ENCODE peak calls at places on chromosomes 2 and 18, in ten cellular contexts. W, G, V, P, N, R, I, K, T and U are unnamed samples.

GRCh38 chr18:36025025-36025424 is 42.3 kb downstream of the RPRD1A start:
- DNase-seq in W (no peak), G (no peak), V (no peak), P (no peak), N (no peak), R (no peak), I (no peak), K (no peak), T (no peak), U (no peak)

GRCh38 chr2:227325824-227326195 is 759 bp downstream of the MFF start:
- DNase-seq in W (peak; percentile 2), G (peak; percentile 19), V (no peak), P (no peak), N (peak; percentile 57), R (no peak), I (no peak), K (no peak), T (peak; percentile 52), U (peak; percentile 29)

GRCh38 chr18:74123200-74123599 is 24.4 kb downstream of the FBXO15 start:
- DNase-seq in W (no peak), G (no peak), V (no peak), P (no peak), N (no peak), R (no peak), I (no peak), K (no peak), T (no peak), U (no peak)

GRCh38 chr2:96631804-96632435 is 6.2 kb downstream of the KANSL3 start:
- DNase-seq in W (no peak), G (no peak), V (no peak), P (no peak), N (peak; percentile 25), R (no peak), I (no peak), K (no peak), T (no peak), U (no peak)

GRCh38 chr18:59022167-59022945 is 117.3 kb upstream of the SEC11C start:
- DNase-seq in W (no peak), G (peak; percentile 42), V (no peak), P (no peak), N (no peak), R (no peak), I (no peak), K (no peak), T (no peak), U (no peak)

GRCh38 chr2:211860224-211860623 is 678.4 kb downstream of the ERBB4 start:
- DNase-seq in W (no peak), G (no peak), V (no peak), P (no peak), N (no peak), R (no peak), I (no peak), K (no peak), T (no peak), U (no peak)

GRCh38 chr2:16554184-16554583 is 111.5 kb downstream of the CYRIA start:
- DNase-seq in W (no peak), G (no peak), V (no peak), P (no peak), N (no peak), R (no peak), I (no peak), K (no peak), T (no peak), U (no peak)

GRCh38 chr2:19021100-19021476 is 337.3 kb downstream of the OSR1 start:
- DNase-seq in W (no peak), G (no peak), V (no peak), P (no peak), N (peak; percentile 89), R (no peak), I (no peak), K (no peak), T (no peak), U (no peak)

GRCh38 chr2:893311-893710 is 57.3 kb upstream of the SNTG2 start:
- DNase-seq in W (no peak), G (no peak), V (no peak), P (no peak), N (no peak), R (no peak), I (no peak), K (no peak), T (no peak), U (peak; percentile 70)

GRCh38 chr2:37489536-37489935 is 145.1 kb downstream of the QPCT start:
- DNase-seq in W (no peak), G (no peak), V (no peak), P (no peak), N (no peak), R (no peak), I (no peak), K (no peak), T (no peak), U (no peak)

GRCh38 chr2:138948070-138948539 is 167.9 kb upstream of the NXPH2 start:
- DNase-seq in W (no peak), G (no peak), V (no peak), P (no peak), N (peak; percentile 99), R (no peak), I (no peak), K (no peak), T (no peak), U (no peak)

GRCh38 chr2:70331012-70331411 is 29.1 kb upstream of the FAM136A start:
- DNase-seq in W (no peak), G (no peak), V (no peak), P (no peak), N (no peak), R (no peak), I (no peak), K (no peak), T (no peak), U (no peak)

GRCh38 chr18:59067873-59068272 is 71.8 kb upstream of the SEC11C start:
- DNase-seq in W (no peak), G (no peak), V (no peak), P (no peak), N (peak; percentile 19), R (no peak), I (no peak), K (no peak), T (peak; percentile 51), U (peak; percentile 56)

GRCh38 chr2:56444339-56444738 is 260.5 kb downstream of the CCDC85A start:
- DNase-seq in W (peak; percentile 44), G (no peak), V (no peak), P (no peak), N (no peak), R (no peak), I (no peak), K (no peak), T (no peak), U (no peak)

GRCh38 chr2:130826821-130827501 is 9.8 kb upstream of the ARHGEF4 start:
- DNase-seq in W (no peak), G (no peak), V (no peak), P (no peak), N (no peak), R (no peak), I (no peak), K (no peak), T (no peak), U (no peak)

GRCh38 chr2:46364797-46365457 is 67.7 kb downstream of the EPAS1 start:
- DNase-seq in W (peak; percentile 50), G (no peak), V (no peak), P (peak; percentile 41), N (peak; percentile 75), R (no peak), I (peak; percentile 19), K (peak; percentile 31), T (peak; percentile 42), U (peak; percentile 54)

GRCh38 chr2:132593171-132593570 is 76.8 kb downstream of the LYPD1 start:
- DNase-seq in W (no peak), G (no peak), V (no peak), P (no peak), N (peak; percentile 29), R (no peak), I (no peak), K (no peak), T (no peak), U (no peak)

GRCh38 chr2:199484927-199485326 is 27.2 kb upstream of the SATB2 start:
- DNase-seq in W (no peak), G (no peak), V (no peak), P (no peak), N (no peak), R (no peak), I (no peak), K (no peak), T (no peak), U (peak; percentile 50)

GRCh38 chr2:47509250-47509649 is 106.3 kb downstream of the MSH2 start:
- DNase-seq in W (no peak), G (no peak), V (no peak), P (no peak), N (no peak), R (no peak), I (no peak), K (no peak), T (no peak), U (peak; percentile 69)

GRCh38 chr2:237955640-237956401 is 11.0 kb upstream of the UBE2F start:
- DNase-seq in W (no peak), G (no peak), V (peak; percentile 24), P (no peak), N (no peak), R (no peak), I (peak; percentile 61), K (no peak), T (no peak), U (no peak)

GRCh38 chr2:1755436-1756191 is 11.3 kb upstream of the PXDN start:
- DNase-seq in W (no peak), G (no peak), V (no peak), P (no peak), N (peak; percentile 91), R (no peak), I (no peak), K (no peak), T (no peak), U (no peak)

GRCh38 chr2:218264773-218265601 is 4.2 kb downstream of the GPBAR1 start:
- DNase-seq in W (no peak), G (no peak), V (no peak), P (no peak), N (no peak), R (no peak), I (no peak), K (no peak), T (no peak), U (no peak)

GRCh38 chr2:47916437-47916836 is 10.1 kb upstream of the FBXO11 start:
- DNase-seq in W (no peak), G (no peak), V (no peak), P (no peak), N (no peak), R (no peak), I (no peak), K (no peak), T (no peak), U (no peak)

GRCh38 chr18:70931942-70932814 is 643.3 kb downstream of the SOCS6 start:
- DNase-seq in W (peak; percentile 28), G (no peak), V (no peak), P (no peak), N (peak; percentile 50), R (no peak), I (peak; percentile 28), K (no peak), T (no peak), U (no peak)

GRCh38 chr2:10752236-10752635 is 30.8 kb downstream of the ATP6V1C2 start:
- DNase-seq in W (no peak), G (no peak), V (no peak), P (no peak), N (no peak), R (no peak), I (no peak), K (no peak), T (no peak), U (no peak)

GRCh38 chr2:10208736-10209135 is 86.2 kb downstream of the RRM2 start:
- DNase-seq in W (no peak), G (no peak), V (no peak), P (no peak), N (no peak), R (no peak), I (no peak), K (no peak), T (no peak), U (peak; percentile 61)

GRCh38 chr2:158805936-158806335 is 10.8 kb downstream of the DAPL1 start:
- DNase-seq in W (no peak), G (no peak), V (no peak), P (no peak), N (no peak), R (no peak), I (no peak), K (no peak), T (no peak), U (no peak)

GRCh38 chr2:222655406-222655747 is 515 bp downstream of the FARSB start:
- DNase-seq in W (peak; percentile 47), G (no peak), V (no peak), P (no peak), N (peak; percentile 33), R (no peak), I (no peak), K (no peak), T (no peak), U (peak; percentile 20)